ENCODE peak calls at places on chromosomes 6 and 20, in five cellular contexts. V, Y, S, T and U are unnamed samples.

GRCh38 chr6:110053395-110054240 is 75.5 kb downstream of the GPR6 start:
- DNase-seq in Y (peak; percentile 41), S (no peak), T (no peak), V (no peak), U (peak; percentile 67)

GRCh38 chr6:5379647-5380242 is 118.4 kb downstream of the FARS2 start:
- DNase-seq in T (no peak), Y (no peak), S (peak; percentile 61), V (no peak), U (no peak)

GRCh38 chr6:144284753-144285547 is at the start of gene UTRN:
- DNase-seq in S (peak; percentile 89), Y (no peak), V (peak; percentile 79), T (peak; percentile 78), U (peak; percentile 90)

GRCh38 chr20:46130534-46130933 is 12.4 kb downstream of the CD40 start:
- DNase-seq in S (no peak), Y (no peak), V (no peak), T (no peak), U (no peak)

GRCh38 chr6:22153384-22154158 is 143.3 kb downstream of the PRL start:
- DNase-seq in Y (no peak), V (no peak), S (no peak), T (no peak), U (no peak)

GRCh38 chr6:45129051-45129450 is 199.1 kb upstream of the RUNX2 start:
- DNase-seq in T (no peak), V (no peak), S (no peak), Y (no peak), U (no peak)

GRCh38 chr20:11429889-11430580 is 487.7 kb upstream of the BTBD3 start:
- DNase-seq in Y (no peak), V (no peak), T (no peak), S (no peak), U (no peak)

GRCh38 chr20:63049561-63050221 is 42.9 kb upstream of the BHLHE23 start:
- DNase-seq in S (no peak), Y (no peak), V (no peak), T (no peak), U (no peak)

GRCh38 chr20:1992359-1992758 is 1.5 kb downstream of the PDYN start:
- DNase-seq in V (no peak), S (no peak), Y (no peak), T (no peak), U (no peak)

GRCh38 chr6:134472661-134473060 is 154.7 kb upstream of the SGK1 start:
- DNase-seq in T (no peak), Y (no peak), V (no peak), S (no peak), U (no peak)

GRCh38 chr6:101686653-101687052 is 293.1 kb downstream of the GRIK2 start:
- DNase-seq in Y (no peak), S (no peak), T (no peak), V (no peak), U (no peak)

GRCh38 chr20:11880694-11881093 is 37.0 kb upstream of the BTBD3 start:
- DNase-seq in V (no peak), S (no peak), T (no peak), Y (no peak), U (no peak)

GRCh38 chr20:20000223-20000968 is 16.8 kb upstream of the NAA20 start:
- DNase-seq in S (no peak), V (no peak), Y (no peak), T (no peak), U (no peak)

GRCh38 chr6:62150048-62150663 is 135.9 kb downstream of the KHDRBS2 start:
- DNase-seq in T (no peak), V (no peak), Y (peak; percentile 5), S (no peak), U (no peak)

GRCh38 chr20:63106108-63106764 is 99.5 kb upstream of the BHLHE23 start:
- DNase-seq in V (peak; percentile 58), T (no peak), Y (no peak), S (no peak), U (no peak)

GRCh38 chr20:23135449-23136447 is 49.6 kb upstream of the CD93 start:
- DNase-seq in T (no peak), Y (no peak), V (peak; percentile 48), S (no peak), U (no peak)

GRCh38 chr6:107124934-107125348 is 9.6 kb upstream of the BEND3 start:
- DNase-seq in V (no peak), S (no peak), T (no peak), Y (no peak), U (no peak)

GRCh38 chr6:1380625-1381396 is 8.6 kb upstream of the FOXF2 start:
- DNase-seq in V (no peak), S (no peak), T (no peak), Y (no peak), U (peak; percentile 40)

GRCh38 chr20:63533871-63534393 is 3.2 kb downstream of the PTK6 start:
- DNase-seq in T (no peak), S (peak; percentile 32), Y (no peak), V (no peak), U (no peak)

GRCh38 chr20:22578221-22579118 is 5.9 kb downstream of the FOXA2 start:
- DNase-seq in Y (no peak), S (peak; percentile 41), T (peak; percentile 62), V (no peak), U (peak; percentile 83)

GRCh38 chr20:25584905-25585704 is at the start of gene NINL:
- DNase-seq in S (peak; percentile 87), T (peak; percentile 81), Y (no peak), V (peak; percentile 51), U (peak; percentile 89)

GRCh38 chr6:126300735-126301134 is 39.2 kb upstream of the CENPW start:
- DNase-seq in Y (no peak), T (no peak), S (no peak), V (no peak), U (no peak)

GRCh38 chr6:100460650-100461204 is 4.0 kb downstream of the SIM1 start:
- DNase-seq in T (no peak), V (no peak), S (peak; percentile 59), Y (no peak), U (no peak)

GRCh38 chr20:23655551-23656211 is 17.9 kb upstream of the CST3 start:
- DNase-seq in T (no peak), Y (no peak), S (no peak), V (peak; percentile 69), U (no peak)

GRCh38 chr6:83827050-83827449 is 26.1 kb upstream of the RIPPLY2 start:
- DNase-seq in T (no peak), S (no peak), V (no peak), Y (no peak), U (no peak)

DNA sequence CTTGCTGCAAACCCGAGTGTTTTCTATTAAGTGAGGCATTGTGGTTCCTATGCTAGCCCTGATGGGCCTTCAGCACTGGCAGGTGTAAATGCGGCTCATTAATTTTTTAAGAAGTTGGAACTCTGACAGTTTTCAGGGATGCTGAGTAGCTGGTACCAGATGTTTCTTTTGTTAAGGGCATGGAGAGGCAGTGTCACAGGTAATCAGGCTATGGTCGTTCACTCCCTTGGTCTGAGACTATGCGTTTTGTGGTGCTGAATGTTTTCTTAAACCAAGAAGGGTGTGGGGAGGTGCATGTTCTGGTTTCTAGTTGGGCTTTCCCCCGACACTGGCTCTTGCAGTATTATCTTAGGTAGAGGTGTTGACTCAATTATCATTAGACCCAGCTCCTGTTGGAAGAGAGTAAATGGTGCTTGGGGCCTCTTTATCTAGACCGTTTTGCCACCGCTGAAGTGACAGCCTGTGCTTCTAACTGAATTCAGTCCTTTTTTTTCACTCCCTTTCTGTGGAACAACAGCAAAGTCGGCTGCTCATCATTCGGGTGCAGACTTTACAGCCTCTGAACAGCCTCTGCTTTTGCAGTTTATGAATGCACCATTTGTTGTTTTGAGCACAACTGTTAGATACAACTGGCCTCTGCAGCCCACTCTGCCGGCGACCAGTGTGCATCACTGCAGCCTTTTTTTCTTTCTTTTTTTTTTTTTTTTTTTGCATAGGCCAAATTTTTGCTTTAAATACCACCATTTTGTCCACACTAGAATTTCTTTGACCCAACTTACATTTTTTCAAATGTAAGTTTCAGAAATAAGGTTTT is 35.6 kb downstream of the RREB1 start:
- DNase-seq in T (no peak), S (no peak), V (no peak), Y (no peak), U (peak; percentile 19)
- TF ChIP-seq CTCF in T (peak; percentile 47), S (no peak), V (no peak), Y (peak; percentile 27), U (peak; percentile 37)

DNA sequence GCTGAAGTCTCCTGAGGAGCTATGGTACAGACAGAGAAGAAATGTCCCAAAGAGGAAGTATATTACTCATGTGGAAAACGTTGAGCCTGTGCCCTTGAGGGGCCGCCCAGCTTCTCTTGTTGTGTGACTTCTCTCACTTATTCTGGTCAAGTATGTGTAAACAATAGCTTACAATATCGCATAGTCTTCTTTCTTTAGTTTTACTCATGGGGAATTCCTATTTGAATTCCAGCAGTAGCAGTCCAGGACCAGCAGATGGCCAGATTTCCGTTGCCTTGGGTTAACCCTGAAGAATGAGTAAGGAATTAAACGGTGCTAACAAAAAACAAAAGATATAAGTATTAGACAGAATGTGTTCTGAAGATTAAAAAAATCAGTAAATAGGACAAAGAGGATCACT is 522.0 kb upstream of the GJE1 start:
- DNase-seq in T (no peak), V (no peak), S (peak; percentile 12), Y (no peak), U (no peak)
- TF ChIP-seq CTCF in T (peak; percentile 37), V (no peak), S (no peak), Y (peak; percentile 41), U (peak; percentile 31)

GRCh38 chr6:7442467-7442866 is 52.9 kb downstream of the RIOK1 start:
- DNase-seq in Y (no peak), T (no peak), S (no peak), V (no peak), U (no peak)

GRCh38 chr6:7446056-7446455 is 56.4 kb downstream of the RIOK1 start:
- DNase-seq in Y (no peak), V (no peak), S (no peak), T (no peak), U (no peak)

GRCh38 chr6:7448232-7448631 is 58.6 kb downstream of the RIOK1 start:
- DNase-seq in S (no peak), T (no peak), Y (no peak), V (no peak), U (no peak)

GRCh38 chr6:7446644-7447325 is 57.2 kb downstream of the RIOK1 start:
- DNase-seq in V (no peak), Y (no peak), S (no peak), T (no peak), U (no peak)

GRCh38 chr6:7445076-7445475 is 55.5 kb downstream of the RIOK1 start:
- DNase-seq in S (no peak), V (no peak), T (no peak), Y (no peak), U (no peak)
- TF ChIP-seq CTCF in S (no peak), V (no peak), T (no peak), Y (no peak), U (no peak)

GRCh38 chr6:90197854-90198496 is 98.7 kb downstream of the BACH2 start:
- DNase-seq in S (no peak), V (no peak), Y (no peak), T (no peak), U (peak; percentile 51)
- TF ChIP-seq CTCF in S (no peak), V (no peak), Y (no peak), T (no peak), U (no peak)

DNA sequence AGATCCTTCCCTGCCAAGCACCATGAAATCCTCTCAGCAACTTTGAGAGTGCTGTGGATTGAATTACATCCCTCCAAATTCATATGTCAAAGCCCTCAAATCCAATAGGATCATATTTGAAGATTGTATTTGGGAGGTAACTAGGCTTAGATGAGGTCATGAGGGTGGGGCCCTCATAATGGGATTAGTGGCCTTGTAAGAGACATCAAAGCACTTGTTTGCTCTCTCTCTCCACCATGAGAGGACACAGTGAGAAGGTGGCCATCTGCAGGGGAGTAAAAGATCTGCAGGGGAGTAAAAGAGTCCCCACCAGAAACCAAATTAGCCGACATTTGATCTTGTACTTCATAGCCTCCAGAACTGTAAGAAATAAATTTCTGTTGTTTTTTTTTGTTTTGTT is 298.2 kb downstream of the SAMD5 start:
- DNase-seq in T (no peak), S (no peak), V (no peak), Y (no peak), U (no peak)
- TF ChIP-seq CTCF in T (no peak), S (no peak), V (no peak), Y (no peak), U (no peak)